ENCODE peak calls at places on chromosomes 11 and 22, in five cellular contexts. L, A, F, K and H are unnamed samples. For H3K4me1, the result is how much of the 10 kb centered on the place peaks cover.

GRCh38 chr11:403021-403760 is 9.2 kb downstream of the PKP3 start:
- DNase-seq in K (no peak), L (no peak), F (no peak), A (no peak), H (no peak)

GRCh38 chr11:12677131-12677530 is 2.9 kb downstream of the TEAD1 start:
- DNase-seq in F (no peak), K (no peak), L (no peak), A (no peak), H (no peak)

GRCh38 chr22:17665248-17665647 is 26.7 kb downstream of the BCL2L13 start:
- DNase-seq in F (no peak), A (no peak), L (no peak), K (no peak), H (no peak)

GRCh38 chr11:118742304-118742703 is 48.7 kb downstream of the DDX6 start:
- DNase-seq in L (no peak), A (no peak), K (no peak), F (no peak), H (no peak)

GRCh38 chr11:70871881-70872280 is 380.5 kb downstream of the SHANK2 start:
- DNase-seq in F (no peak), K (no peak), L (no peak), A (no peak), H (peak)

GRCh38 chr11:105790021-105790420 is 180.1 kb downstream of the GRIA4 start:
- DNase-seq in L (no peak), F (no peak), A (no peak), K (no peak), H (no peak)

GRCh38 chr11:15657264-15657663 is 542.5 kb downstream of the INSC start:
- DNase-seq in A (no peak), K (no peak), L (no peak), F (no peak), H (no peak)

GRCh38 chr11:46296520-46297448 is 19.3 kb downstream of the CREB3L1 start:
- DNase-seq in K (peak), F (no peak), L (no peak), A (peak), H (peak)

GRCh38 chr11:57376095-57376812 is 4.7 kb downstream of the PRG3 start:
- DNase-seq in A (no peak), K (no peak), L (no peak), F (no peak), H (no peak)

GRCh38 chr11:38005597-38005996 is 1407.6 kb upstream of the RAG2 start:
- DNase-seq in A (no peak), L (no peak), K (no peak), F (no peak), H (no peak)

GRCh38 chr22:47918276-47918928 is 1156.0 kb downstream of the TBC1D22A start:
- DNase-seq in A (no peak), L (no peak), K (no peak), F (no peak), H (no peak)

GRCh38 chr11:820655-821512 is 2.2 kb downstream of the PNPLA2 start:
- DNase-seq in F (no peak), K (no peak), L (peak), A (peak), H (peak)

GRCh38 chr11:30583505-30584280 is 2.5 kb downstream of the MPPED2 start:
- DNase-seq in A (no peak), K (peak), F (no peak), L (no peak), H (peak)

GRCh38 chr11:35029979-35030378 is 109.0 kb upstream of the CD44 start:
- DNase-seq in K (no peak), L (peak), A (peak), F (no peak), H (no peak)

GRCh38 chr11:36130401-36130800 is 158.8 kb downstream of the COMMD9 start:
- DNase-seq in L (no peak), K (no peak), F (no peak), A (peak), H (no peak)

GRCh38 chr22:50148991-50149721 is 21.4 kb upstream of the PANX2 start:
- DNase-seq in K (peak), F (no peak), L (peak), A (peak), H (no peak)

GRCh38 chr11:14566331-14567063 is 46.3 kb upstream of the PSMA1 start:
- DNase-seq in A (no peak), L (no peak), F (no peak), K (no peak), H (no peak)

GRCh38 chr11:128814856-128815705 is 52.0 kb downstream of the KCNJ1 start:
- DNase-seq in F (no peak), L (no peak), K (peak), A (peak), H (peak)

GRCh38 chr11:70522613-70523311 is 124.4 kb downstream of the CTTN start:
- DNase-seq in K (no peak), F (no peak), L (no peak), A (no peak), H (no peak)

GRCh38 chr22:40213478-40213877 is 35.8 kb downstream of the TNRC6B start:
- DNase-seq in F (no peak), L (no peak), K (no peak), A (no peak), H (no peak)

GRCh38 chr11:132423266-132423665 is 1052.9 kb downstream of the NTM start:
- DNase-seq in K (no peak), L (no peak), A (no peak), F (no peak), H (no peak)

GRCh38 chr11:125070699-125071254 is 7.7 kb downstream of the SLC37A2 start:
- DNase-seq in F (no peak), A (peak), K (no peak), L (no peak), H (peak)

GRCh38 chr11:90204832-90205646 is 17.8 kb downstream of the CHORDC1 start:
- DNase-seq in L (peak), F (no peak), K (peak), A (peak), H (no peak)

GRCh38 chr11:26231252-26231661 is 100.7 kb upstream of the ANO3 start:
- DNase-seq in F (no peak), K (no peak), L (peak), A (peak), H (no peak)

GRCh38 chr11:128503231-128503991 is 83.9 kb downstream of the ETS1 start:
- DNase-seq in F (no peak), K (no peak), L (no peak), A (no peak), H (no peak)

GRCh38 chr11:31233425-31233824 is 136.1 kb downstream of the DCDC1 start:
- DNase-seq in F (no peak), A (peak), K (no peak), L (peak), H (no peak)

GRCh38 chr22:50058338-50059184 is 463 bp upstream of the TTLL8 start:
- DNase-seq in F (no peak), A (no peak), K (no peak), L (no peak), H (no peak)

GRCh38 chr11:108370990-108371389 is 96.3 kb downstream of the C11orf65 start:
- DNase-seq in K (no peak), A (peak), F (no peak), L (no peak), H (no peak)

GRCh38 chr11:6319879-6320410 is 356 bp downstream of the CAVIN3 start:
- DNase-seq in L (peak), K (peak), F (peak), A (no peak), H (peak)

GRCh38 chr22:28410050-28410816 is 269.4 kb downstream of the TTC28 start:
- DNase-seq in L (no peak), K (no peak), A (no peak), F (no peak), H (no peak)

GRCh38 chr11:82720267-82720666 is 13.4 kb downstream of the FAM181B start:
- DNase-seq in L (no peak), K (no peak), A (no peak), F (no peak), H (no peak)

GRCh38 chr11:105179542-105180278 is 40.1 kb upstream of the CARD18 start:
- DNase-seq in F (no peak), K (peak), A (peak), L (no peak), H (no peak)

GRCh38 chr22:30822216-30823014 is 127.7 kb downstream of the OSBP2 start:
- DNase-seq in A (no peak), K (peak), F (peak), L (no peak), H (no peak)

GRCh38 chr22:19963863-19964642 is 22.4 kb upstream of the TXNRD2 start:
- DNase-seq in A (no peak), K (no peak), F (no peak), L (no peak), H (no peak)

GRCh38 chr22:19962909-19963806 is 21.5 kb upstream of the TXNRD2 start:
- DNase-seq in A (peak), F (no peak), K (no peak), L (no peak), H (no peak)

GRCh38 chr22:19961868-19962245 is 20.2 kb upstream of the TXNRD2 start:
- DNase-seq in K (no peak), L (no peak), A (no peak), F (no peak), H (no peak)

GRCh38 chr22:19961201-19961580 is 19.6 kb upstream of the TXNRD2 start:
- DNase-seq in F (no peak), K (no peak), A (no peak), L (no peak), H (no peak)

GRCh38 chr22:19962246-19962908 is 20.8 kb upstream of the TXNRD2 start:
- DNase-seq in L (peak), K (peak), A (peak), F (no peak), H (peak)
- H3K27ac ChIP-seq in L (no peak), K (no peak), A (peak), F (peak), H (no peak)

GRCh38 chr11:126733685-126734084 is 266.9 kb downstream of the KIRREL3 start:
- DNase-seq in K (no peak), A (no peak), L (no peak), F (no peak), H (no peak)
- H3K4me1 ChIP-seq in K (under half), A (under half), L (under half), F (under half), H (under half)

GRCh38 chr11:73428227-73428626 is 52.0 kb downstream of the RELT start:
- DNase-seq in K (no peak), A (no peak), L (no peak), F (no peak), H (no peak)
- H3K27ac ChIP-seq in K (no peak), A (peak), L (no peak), F (no peak), H (no peak)

GRCh38 chr22:29815580-29815979 is 22.5 kb downstream of the ASCC2 start:
- DNase-seq in A (no peak), K (no peak), F (no peak), L (no peak), H (no peak)

GRCh38 chr22:29813563-29813962 is 24.5 kb downstream of the ASCC2 start:
- DNase-seq in L (peak), K (no peak), A (peak), F (no peak), H (no peak)

GRCh38 chr22:29813126-29813525 is 24.9 kb downstream of the ASCC2 start:
- DNase-seq in F (no peak), A (no peak), K (no peak), L (no peak), H (no peak)

GRCh38 chr22:29816128-29816527 is 21.9 kb downstream of the ASCC2 start:
- DNase-seq in L (no peak), A (no peak), K (no peak), F (no peak), H (no peak)

GRCh38 chr22:29814003-29814402 is 24.1 kb downstream of the ASCC2 start:
- DNase-seq in L (no peak), K (no peak), A (peak), F (no peak), H (no peak)
- H3K4me1 ChIP-seq in L (half or more), K (under half), A (under half), F (under half), H (under half)

DNA sequence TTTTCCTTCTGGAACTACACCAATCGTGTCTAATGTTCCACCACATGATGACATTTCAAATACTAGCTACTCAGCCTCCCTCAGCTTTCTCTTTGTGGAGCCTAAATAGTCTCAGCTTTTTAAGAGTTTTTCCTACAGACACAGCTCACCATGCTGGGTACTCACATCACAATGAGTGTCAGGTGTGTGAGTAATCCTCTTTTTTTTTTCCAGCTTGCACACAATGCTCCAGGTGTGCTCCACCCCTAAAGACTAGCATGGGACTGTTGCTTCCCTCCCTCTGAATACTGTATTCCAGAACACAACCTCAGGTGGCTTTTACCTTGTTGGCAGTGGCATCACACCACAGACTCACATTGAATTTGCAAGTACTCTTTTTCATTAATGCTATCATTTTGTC is 11.7 kb downstream of the BTG4 start:
- DNase-seq in F (no peak), K (no peak), L (no peak), A (peak), H (no peak)
- H3K27ac ChIP-seq in F (no peak), K (no peak), L (no peak), A (no peak), H (no peak)

GRCh38 chr11:8480858-8481257 is 113.2 kb downstream of the STK33 start:
- DNase-seq in F (no peak), K (no peak), A (no peak), L (no peak), H (no peak)
- H3K4me1 ChIP-seq in F (under half), K (under half), A (under half), L (under half), H (under half)

GRCh38 chr11:75579841-75580240 is 17.8 kb downstream of the SERPINH1 start:
- DNase-seq in A (no peak), K (no peak), F (no peak), L (no peak), H (no peak)

GRCh38 chr11:75582935-75583709 is 21.1 kb downstream of the SERPINH1 start:
- DNase-seq in L (peak), A (peak), F (peak), K (peak), H (peak)

GRCh38 chr11:75583710-75584658 is 21.9 kb downstream of the SERPINH1 start:
- DNase-seq in L (no peak), A (no peak), F (no peak), K (peak), H (peak)

GRCh38 chr11:75585271-75585670 is 23.2 kb downstream of the SERPINH1 start:
- DNase-seq in K (no peak), L (no peak), F (no peak), A (no peak), H (no peak)

GRCh38 chr11:75582461-75582934 is 20.4 kb downstream of the SERPINH1 start:
- DNase-seq in K (no peak), F (no peak), L (no peak), A (no peak), H (no peak)
- H3K27ac ChIP-seq in K (peak), F (peak), L (peak), A (no peak), H (peak)

DNA sequence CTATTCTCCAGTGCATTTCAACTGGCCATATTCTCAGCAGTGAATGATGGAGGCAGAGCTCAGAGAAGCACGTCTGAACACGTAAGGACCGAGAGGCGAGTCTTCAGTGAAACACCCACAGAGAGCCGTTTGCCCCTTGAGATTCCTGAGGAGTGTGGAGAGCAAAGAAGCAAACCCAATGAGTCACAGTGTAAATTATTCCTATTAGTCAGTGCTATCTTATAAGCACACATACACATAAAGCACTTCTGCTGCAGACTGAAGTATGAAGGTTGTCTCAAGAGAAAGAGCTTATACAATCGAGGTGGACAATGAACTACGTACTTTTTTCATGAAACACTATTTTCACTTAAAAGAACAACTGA is 37.4 kb downstream of the GALNT18 start:
- DNase-seq in F (no peak), A (peak), K (no peak), L (peak), H (no peak)
- H3K4me1 ChIP-seq in F (under half), A (under half), K (under half), L (under half), H (half or more)

GRCh38 chr11:72223615-72224586 is 666 bp upstream of the INPPL1 start:
- DNase-seq in A (peak), F (peak), L (peak), K (peak), H (peak)

GRCh38 chr11:72222907-72223614 is 1.5 kb upstream of the INPPL1 start:
- DNase-seq in L (peak), K (peak), A (peak), F (peak), H (peak)

GRCh38 chr11:72222106-72222891 is 2.3 kb upstream of the INPPL1 start:
- DNase-seq in L (no peak), K (peak), F (no peak), A (no peak), H (no peak)

GRCh38 chr11:72220696-72221363 is 3.7 kb upstream of the INPPL1 start:
- DNase-seq in K (no peak), F (no peak), A (no peak), L (no peak), H (no peak)

DNA sequence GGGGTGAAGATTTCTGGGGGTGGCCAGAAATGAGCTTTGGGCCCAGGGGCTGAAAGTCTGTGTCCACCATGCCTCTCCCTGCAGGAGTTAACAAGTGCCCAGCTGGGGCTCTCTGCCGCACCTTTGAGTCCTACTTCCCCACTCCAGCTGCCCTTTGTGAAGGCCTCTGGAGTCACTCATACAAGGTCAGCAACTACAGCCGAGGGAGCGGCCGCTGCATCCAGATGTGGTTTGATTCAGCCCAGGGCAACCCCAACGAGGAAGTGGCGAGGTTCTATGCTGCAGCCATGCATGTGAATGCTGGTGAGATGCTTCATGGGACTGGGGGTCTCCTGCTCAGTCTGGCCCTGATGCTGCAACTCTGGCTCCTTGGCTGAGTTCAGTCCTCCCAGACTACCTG is 3.2 kb upstream of the INPPL1 start:
- DNase-seq in A (no peak), F (no peak), K (no peak), L (no peak), H (peak)
- H3K27ac ChIP-seq in A (no peak), F (no peak), K (peak), L (no peak), H (no peak)